ENCODE peak calls at places on chromosomes 6 and 20, in four cellular contexts. One of them, this sample, is unnamed.
A peak's percentile ranks its signal among the peaks of the same experiment; 100 is the strongest.

GRCh38 chr6:79584332-79584731 is 46.8 kb upstream of the SH3BGRL2 start:
- DNase-seq in left colon: no peak
- DNase-seq in substantia nigra: no peak
- DNase-seq in T-cell: no peak
- DNase-seq in this sample: no peak

GRCh38 chr6:166972101-166972500 is 15.8 kb upstream of the RNASET2 start:
- DNase-seq in left colon: no peak
- DNase-seq in substantia nigra: no peak
- DNase-seq in T-cell: no peak
- DNase-seq in this sample: no peak

GRCh38 chr6:40789143-40789764 is 202.1 kb upstream of the LRFN2 start:
- DNase-seq in left colon: no peak
- DNase-seq in substantia nigra: no peak
- DNase-seq in T-cell: peak; percentile 27
- DNase-seq in this sample: no peak

GRCh38 chr20:21613512-21613911 is 92.0 kb upstream of the PAX1 start:
- DNase-seq in left colon: peak; percentile 30
- DNase-seq in substantia nigra: no peak
- DNase-seq in T-cell: no peak
- DNase-seq in this sample: no peak

GRCh38 chr6:56693246-56693607 is 50.5 kb upstream of the DST start:
- DNase-seq in left colon: peak; percentile 84
- DNase-seq in substantia nigra: no peak
- DNase-seq in T-cell: no peak
- DNase-seq in this sample: peak; percentile 73

GRCh38 chr20:1561350-1561749 is 3.8 kb upstream of the SIRPD start:
- DNase-seq in left colon: no peak
- DNase-seq in substantia nigra: no peak
- DNase-seq in T-cell: no peak
- DNase-seq in this sample: no peak

GRCh38 chr6:90087103-90087833 is 193.0 kb downstream of the GJA10 start:
- DNase-seq in left colon: no peak
- DNase-seq in substantia nigra: no peak
- DNase-seq in T-cell: no peak
- DNase-seq in this sample: no peak

GRCh38 chr6:90610671-90611542 is 24.0 kb upstream of the MAP3K7 start:
- DNase-seq in left colon: no peak
- DNase-seq in substantia nigra: peak; percentile 4
- DNase-seq in T-cell: no peak
- DNase-seq in this sample: peak; percentile 46

GRCh38 chr20:31838646-31839292 is 6.6 kb downstream of the FOXS1 start:
- DNase-seq in left colon: no peak
- DNase-seq in substantia nigra: no peak
- DNase-seq in T-cell: no peak
- DNase-seq in this sample: no peak

This sample was measured in KBM-7.